ENCODE peak calls at places on chromosomes 12 and 14, in eight cellular contexts. One of them, this sample, is unnamed.

GRCh38 chr12:57087689-57088441 is 1.0 kb upstream of the NAB2 start:
- DNase-seq in psoas muscle: peak
- DNase-seq in activated naive CD8-positive, alpha-beta T cell treated with anti-CD3 and anti-CD28 coated beads, Interleukin-2, amount 50 U/mL, for 24 hours: peak
- DNase-seq in CD8-positive, alpha-beta T cell: peak
- DNase-seq in RCC 7860: peak
- DNase-seq in NCI-H748 treated with DMSO at 0.1 percent for 48 hours: no peak
- DNase-seq in tibial artery: peak
- DNase-seq in NCI-H774: peak
- DNase-seq in this sample: peak

GRCh38 chr14:87005336-87005735 is 987.6 kb downstream of the GALC start:
- DNase-seq in tibial artery: no peak
- DNase-seq in activated naive CD8-positive, alpha-beta T cell treated with anti-CD3 and anti-CD28 coated beads, Interleukin-2, amount 50 U/mL, for 24 hours: no peak
- DNase-seq in NCI-H774: no peak
- DNase-seq in NCI-H748 treated with DMSO at 0.1 percent for 48 hours: no peak
- DNase-seq in RCC 7860: no peak
- DNase-seq in CD8-positive, alpha-beta T cell: no peak
- DNase-seq in psoas muscle: no peak
- DNase-seq in this sample: no peak

GRCh38 chr14:103880986-103881926 is 33.9 kb upstream of the PPP1R13B start:
- DNase-seq in NCI-H774: no peak
- DNase-seq in activated naive CD8-positive, alpha-beta T cell treated with anti-CD3 and anti-CD28 coated beads, Interleukin-2, amount 50 U/mL, for 24 hours: no peak
- DNase-seq in tibial artery: no peak
- DNase-seq in RCC 7860: no peak
- DNase-seq in NCI-H748 treated with DMSO at 0.1 percent for 48 hours: no peak
- DNase-seq in CD8-positive, alpha-beta T cell: no peak
- DNase-seq in psoas muscle: no peak
- DNase-seq in this sample: no peak

GRCh38 chr14:75981426-75981825 is 369 bp downstream of the TGFB3 start:
- DNase-seq in RCC 7860: no peak
- DNase-seq in NCI-H748 treated with DMSO at 0.1 percent for 48 hours: peak
- DNase-seq in tibial artery: peak
- DNase-seq in psoas muscle: no peak
- DNase-seq in NCI-H774: no peak
- DNase-seq in activated naive CD8-positive, alpha-beta T cell treated with anti-CD3 and anti-CD28 coated beads, Interleukin-2, amount 50 U/mL, for 24 hours: peak
- DNase-seq in CD8-positive, alpha-beta T cell: no peak
- DNase-seq in this sample: peak

GRCh38 chr14:99677231-99677891 is 6.7 kb upstream of the CYP46A1 start:
- DNase-seq in tibial artery: no peak
- DNase-seq in NCI-H748 treated with DMSO at 0.1 percent for 48 hours: no peak
- DNase-seq in NCI-H774: no peak
- DNase-seq in activated naive CD8-positive, alpha-beta T cell treated with anti-CD3 and anti-CD28 coated beads, Interleukin-2, amount 50 U/mL, for 24 hours: no peak
- DNase-seq in RCC 7860: no peak
- DNase-seq in CD8-positive, alpha-beta T cell: no peak
- DNase-seq in psoas muscle: no peak
- DNase-seq in this sample: no peak

GRCh38 chr14:88613552-88614010 is 50.7 kb downstream of the ZC3H14 start:
- DNase-seq in activated naive CD8-positive, alpha-beta T cell treated with anti-CD3 and anti-CD28 coated beads, Interleukin-2, amount 50 U/mL, for 24 hours: peak
- DNase-seq in CD8-positive, alpha-beta T cell: no peak
- DNase-seq in psoas muscle: no peak
- DNase-seq in RCC 7860: peak
- DNase-seq in NCI-H748 treated with DMSO at 0.1 percent for 48 hours: peak
- DNase-seq in tibial artery: no peak
- DNase-seq in NCI-H774: peak
- DNase-seq in this sample: no peak

GRCh38 chr14:74015965-74016364 is 3.1 kb downstream of the ENTPD5 start:
- DNase-seq in activated naive CD8-positive, alpha-beta T cell treated with anti-CD3 and anti-CD28 coated beads, Interleukin-2, amount 50 U/mL, for 24 hours: no peak
- DNase-seq in psoas muscle: no peak
- DNase-seq in NCI-H748 treated with DMSO at 0.1 percent for 48 hours: no peak
- DNase-seq in NCI-H774: no peak
- DNase-seq in CD8-positive, alpha-beta T cell: no peak
- DNase-seq in RCC 7860: no peak
- DNase-seq in tibial artery: no peak
- DNase-seq in this sample: no peak

GRCh38 chr12:48296586-48297396 is 53.9 kb downstream of the ZNF641 start:
- DNase-seq in tibial artery: peak
- DNase-seq in activated naive CD8-positive, alpha-beta T cell treated with anti-CD3 and anti-CD28 coated beads, Interleukin-2, amount 50 U/mL, for 24 hours: peak
- DNase-seq in NCI-H748 treated with DMSO at 0.1 percent for 48 hours: no peak
- DNase-seq in RCC 7860: no peak
- DNase-seq in CD8-positive, alpha-beta T cell: peak
- DNase-seq in NCI-H774: no peak
- DNase-seq in psoas muscle: peak
- DNase-seq in this sample: peak

GRCh38 chr12:32365473-32366064 is 33.8 kb upstream of the FGD4 start:
- DNase-seq in activated naive CD8-positive, alpha-beta T cell treated with anti-CD3 and anti-CD28 coated beads, Interleukin-2, amount 50 U/mL, for 24 hours: peak
- DNase-seq in RCC 7860: peak
- DNase-seq in NCI-H774: peak
- DNase-seq in tibial artery: peak
- DNase-seq in NCI-H748 treated with DMSO at 0.1 percent for 48 hours: peak
- DNase-seq in CD8-positive, alpha-beta T cell: peak
- DNase-seq in psoas muscle: no peak
- DNase-seq in this sample: no peak

GRCh38 chr14:49858383-49858782 is 5.8 kb upstream of the NEMF start:
- DNase-seq in psoas muscle: no peak
- DNase-seq in CD8-positive, alpha-beta T cell: no peak
- DNase-seq in NCI-H774: no peak
- DNase-seq in RCC 7860: no peak
- DNase-seq in activated naive CD8-positive, alpha-beta T cell treated with anti-CD3 and anti-CD28 coated beads, Interleukin-2, amount 50 U/mL, for 24 hours: no peak
- DNase-seq in tibial artery: no peak
- DNase-seq in NCI-H748 treated with DMSO at 0.1 percent for 48 hours: no peak
- DNase-seq in this sample: no peak

GRCh38 chr14:34208532-34208931 is 253.5 kb downstream of the SPTSSA start:
- DNase-seq in NCI-H774: no peak
- DNase-seq in tibial artery: no peak
- DNase-seq in activated naive CD8-positive, alpha-beta T cell treated with anti-CD3 and anti-CD28 coated beads, Interleukin-2, amount 50 U/mL, for 24 hours: no peak
- DNase-seq in NCI-H748 treated with DMSO at 0.1 percent for 48 hours: no peak
- DNase-seq in psoas muscle: no peak
- DNase-seq in RCC 7860: no peak
- DNase-seq in CD8-positive, alpha-beta T cell: no peak
- DNase-seq in this sample: no peak

GRCh38 chr14:34461334-34462131 is 507 bp downstream of the SPTSSA start:
- DNase-seq in tibial artery: peak
- DNase-seq in NCI-H774: peak
- DNase-seq in psoas muscle: peak
- DNase-seq in activated naive CD8-positive, alpha-beta T cell treated with anti-CD3 and anti-CD28 coated beads, Interleukin-2, amount 50 U/mL, for 24 hours: peak
- DNase-seq in CD8-positive, alpha-beta T cell: peak
- DNase-seq in NCI-H748 treated with DMSO at 0.1 percent for 48 hours: peak
- DNase-seq in RCC 7860: peak
- DNase-seq in this sample: peak

GRCh38 chr12:14260011-14260993 is 105.2 kb upstream of the ATF7IP start:
- DNase-seq in NCI-H748 treated with DMSO at 0.1 percent for 48 hours: peak
- DNase-seq in activated naive CD8-positive, alpha-beta T cell treated with anti-CD3 and anti-CD28 coated beads, Interleukin-2, amount 50 U/mL, for 24 hours: no peak
- DNase-seq in tibial artery: peak
- DNase-seq in CD8-positive, alpha-beta T cell: no peak
- DNase-seq in RCC 7860: peak
- DNase-seq in NCI-H774: peak
- DNase-seq in psoas muscle: peak
- DNase-seq in this sample: no peak

GRCh38 chr14:102272392-102272791 is 32.6 kb downstream of the MOK start:
- DNase-seq in RCC 7860: no peak
- DNase-seq in tibial artery: no peak
- DNase-seq in psoas muscle: no peak
- DNase-seq in activated naive CD8-positive, alpha-beta T cell treated with anti-CD3 and anti-CD28 coated beads, Interleukin-2, amount 50 U/mL, for 24 hours: no peak
- DNase-seq in NCI-H774: no peak
- DNase-seq in NCI-H748 treated with DMSO at 0.1 percent for 48 hours: no peak
- DNase-seq in CD8-positive, alpha-beta T cell: no peak
- DNase-seq in this sample: no peak

This sample was measured in activated T-cell treated with anti-CD3 and anti-CD28 coated beads, Interleukin-2, amount 50 U/mL, for 24 hours.